ENCODE peak calls at places on chromosomes 1 and 21, in nine cellular contexts. C is GM13977, K is uterus, Z is iPS-NIHi11, J is HS-5, W is fibroblast of gingiva, I is kidney, N is C1 segment of cervical spinal cord, B is fibroblast of mammary gland. E is an unnamed sample.

GRCh38 chr21:46097826-46098286 is at the start of gene COL6A2:
- DNase-seq in B (peak), W (peak), K (peak), J (no peak), I (peak), Z (peak), C (peak), N (no peak), E (peak)

GRCh38 chr1:15680131-15680530 is 4.0 kb upstream of the PLEKHM2 start:
- DNase-seq in B (peak), W (peak), Z (no peak), K (no peak), I (no peak), N (no peak), J (peak), C (no peak), E (no peak)

GRCh38 chr1:3504151-3504822 is 49.8 kb downstream of the ARHGEF16 start:
- DNase-seq in C (no peak), I (peak), B (peak), J (peak), W (peak), Z (no peak), K (peak), N (no peak), E (peak)

GRCh38 chr1:1431845-1432565 is 3.5 kb upstream of the VWA1 start:
- DNase-seq in B (no peak), W (peak), J (no peak), Z (peak), I (peak), K (peak), N (peak), C (peak), E (no peak)

GRCh38 chr1:65792671-65793358 is at the start of gene PDE4B:
- DNase-seq in J (no peak), Z (peak), I (peak), B (peak), W (peak), C (no peak), N (no peak), K (no peak), E (no peak)

GRCh38 chr1:18945401-18945849 is 11.1 kb downstream of the IFFO2 start:
- DNase-seq in Z (peak), K (peak), J (no peak), C (no peak), I (peak), N (peak), B (peak), W (no peak), E (no peak)

GRCh38 chr1:248841702-248842395 is 3.8 kb downstream of the ZNF672 start:
- DNase-seq in Z (no peak), B (peak), K (no peak), I (no peak), C (no peak), W (peak), N (no peak), J (no peak), E (peak)

GRCh38 chr1:52996653-52997052 is 65.4 kb upstream of the PODN start:
- DNase-seq in I (no peak), N (no peak), Z (no peak), W (no peak), C (no peak), B (peak), K (no peak), J (no peak), E (no peak)

GRCh38 chr1:4267381-4268261 is 367.5 kb upstream of the C1orf174 start:
- DNase-seq in N (no peak), C (no peak), W (no peak), B (no peak), J (no peak), K (no peak), Z (no peak), I (no peak), E (no peak)

GRCh38 chr1:113266788-113267187 is 123.5 kb upstream of the MAGI3 start:
- DNase-seq in C (no peak), N (no peak), J (no peak), I (peak), W (no peak), K (no peak), Z (no peak), B (no peak), E (no peak)

GRCh38 chr1:167784876-167785550 is 63.2 kb downstream of the MPZL1 start:
- DNase-seq in C (no peak), N (no peak), W (no peak), B (peak), I (no peak), Z (no peak), J (no peak), K (no peak), E (no peak)

GRCh38 chr1:4702464-4702863 is 48.1 kb downstream of the AJAP1 start:
- DNase-seq in N (no peak), W (no peak), J (no peak), Z (no peak), C (no peak), I (no peak), B (no peak), K (no peak), E (no peak)

GRCh38 chr1:29033829-29034466 is 89.8 kb downstream of the TMEM200B start:
- DNase-seq in Z (peak), J (peak), N (no peak), B (peak), C (peak), W (peak), K (no peak), I (no peak), E (no peak)

GRCh38 chr21:26732442-26733221 is 112.6 kb downstream of the ADAMTS1 start:
- DNase-seq in Z (peak), B (peak), K (peak), C (no peak), W (peak), I (no peak), J (no peak), N (peak), E (no peak)

GRCh38 chr1:68204965-68205630 is 27.2 kb downstream of the WLS start:
- DNase-seq in K (no peak), N (no peak), B (no peak), J (no peak), C (no peak), Z (no peak), I (no peak), W (no peak), E (no peak)

GRCh38 chr1:53038565-53038964 is 23.4 kb upstream of the PODN start:
- DNase-seq in J (no peak), N (no peak), I (no peak), W (no peak), K (no peak), C (no peak), Z (no peak), B (no peak), E (no peak)

GRCh38 chr1:153652795-153653507 is 5.6 kb upstream of the SNAPIN start:
- DNase-seq in C (no peak), B (peak), I (no peak), K (no peak), J (no peak), W (no peak), N (no peak), Z (no peak), E (no peak)

GRCh38 chr21:28798798-28799197 is 193.9 kb downstream of the LTN1 start:
- DNase-seq in J (no peak), I (no peak), W (peak), K (no peak), B (peak), C (no peak), Z (no peak), N (no peak), E (no peak)

GRCh38 chr1:91801496-91802115 is 84.3 kb downstream of the TGFBR3 start:
- DNase-seq in W (peak), N (no peak), B (no peak), K (no peak), Z (no peak), C (no peak), I (no peak), J (no peak), E (no peak)

GRCh38 chr1:226406401-226406881 is 1.5 kb downstream of the PARP1 start:
- DNase-seq in I (no peak), N (no peak), W (no peak), J (peak), B (peak), Z (no peak), C (no peak), K (no peak), E (peak)

GRCh38 chr1:115036814-115037535 is 7.3 kb downstream of the TSHB start:
- DNase-seq in Z (no peak), J (no peak), K (no peak), N (no peak), B (no peak), C (no peak), W (no peak), I (no peak), E (no peak)

GRCh38 chr1:228282329-228283042 is 74.6 kb downstream of the OBSCN start:
- DNase-seq in J (no peak), I (peak), N (no peak), K (no peak), W (no peak), Z (no peak), C (no peak), B (peak), E (peak)

GRCh38 chr1:33986389-33987095 is 122.7 kb downstream of the HMGB4 start:
- DNase-seq in C (no peak), N (no peak), K (no peak), J (peak), Z (no peak), W (peak), B (peak), I (no peak), E (peak)

GRCh38 chr1:42137766-42138165 is 15.4 kb upstream of the GUCA2B start:
- DNase-seq in C (no peak), N (no peak), Z (no peak), W (no peak), K (no peak), J (no peak), I (peak), B (no peak), E (peak)